ENCODE peak calls at places on chromosomes 3 and 15, in six cellular contexts. One of them, this sample, is unnamed.

GRCh38 chr3:119011528-119011927 is 23.1 kb downstream of the IGSF11 start:
- DNase-seq in tibial nerve: no peak
- DNase-seq in HCT116: no peak
- DNase-seq in breast epithelium: no peak
- DNase-seq in body of pancreas: no peak
- DNase-seq in uterus: no peak
- DNase-seq in this sample: no peak

GRCh38 chr3:126305427-126305826 is 51.8 kb downstream of the KLF15 start:
- DNase-seq in tibial nerve: no peak
- DNase-seq in HCT116: no peak
- DNase-seq in breast epithelium: no peak
- DNase-seq in body of pancreas: no peak
- DNase-seq in uterus: no peak
- DNase-seq in this sample: no peak

GRCh38 chr15:43052860-43053259 is 53.0 kb downstream of the UBR1 start:
- DNase-seq in tibial nerve: no peak
- DNase-seq in HCT116: no peak
- DNase-seq in breast epithelium: no peak
- DNase-seq in body of pancreas: no peak
- DNase-seq in uterus: no peak
- DNase-seq in this sample: no peak

GRCh38 chr3:172646439-172647015 is 64.3 kb downstream of the NCEH1 start:
- DNase-seq in tibial nerve: no peak
- DNase-seq in HCT116: no peak
- DNase-seq in breast epithelium: no peak
- DNase-seq in body of pancreas: peak
- DNase-seq in uterus: no peak
- DNase-seq in this sample: peak

GRCh38 chr3:50516048-50516871 is 12.8 kb upstream of the CACNA2D2 start:
- DNase-seq in tibial nerve: no peak
- DNase-seq in HCT116: no peak
- DNase-seq in breast epithelium: no peak
- DNase-seq in body of pancreas: no peak
- DNase-seq in uterus: peak
- DNase-seq in this sample: no peak

GRCh38 chr3:42067324-42067723 is 23.8 kb upstream of the TRAK1 start:
- DNase-seq in tibial nerve: no peak
- DNase-seq in HCT116: no peak
- DNase-seq in breast epithelium: no peak
- DNase-seq in body of pancreas: no peak
- DNase-seq in uterus: no peak
- DNase-seq in this sample: no peak

GRCh38 chr15:87755226-87755625 is 501.3 kb downstream of the NTRK3 start:
- DNase-seq in tibial nerve: no peak
- DNase-seq in HCT116: no peak
- DNase-seq in breast epithelium: no peak
- DNase-seq in body of pancreas: no peak
- DNase-seq in uterus: no peak
- DNase-seq in this sample: no peak

GRCh38 chr3:169998668-169999131 is 32.1 kb downstream of the SEC62 start:
- DNase-seq in tibial nerve: no peak
- DNase-seq in HCT116: no peak
- DNase-seq in breast epithelium: no peak
- DNase-seq in body of pancreas: no peak
- DNase-seq in uterus: no peak
- DNase-seq in this sample: no peak

GRCh38 chr15:73052679-73053397 is 575 bp downstream of the NEO1 start:
- DNase-seq in tibial nerve: peak
- DNase-seq in HCT116: peak
- DNase-seq in breast epithelium: no peak
- DNase-seq in body of pancreas: peak
- DNase-seq in uterus: peak
- DNase-seq in this sample: peak

GRCh38 chr3:127226451-127226850 is 33.5 kb downstream of the PRR23E start:
- DNase-seq in tibial nerve: no peak
- DNase-seq in HCT116: peak
- DNase-seq in breast epithelium: no peak
- DNase-seq in body of pancreas: no peak
- DNase-seq in uterus: no peak
- DNase-seq in this sample: no peak

GRCh38 chr3:21750291-21750690 is 719 bp downstream of the ZNF385D start:
- DNase-seq in tibial nerve: no peak
- DNase-seq in HCT116: no peak
- DNase-seq in breast epithelium: no peak
- DNase-seq in body of pancreas: no peak
- DNase-seq in uterus: no peak
- DNase-seq in this sample: no peak

GRCh38 chr15:101608182-101608581 is 44.0 kb downstream of the TM2D3 start:
- DNase-seq in tibial nerve: no peak
- DNase-seq in HCT116: no peak
- DNase-seq in breast epithelium: no peak
- DNase-seq in body of pancreas: no peak
- DNase-seq in uterus: no peak
- DNase-seq in this sample: peak

GRCh38 chr3:10149222-10149621 is 7.6 kb downstream of the VHL start:
- DNase-seq in tibial nerve: no peak
- DNase-seq in HCT116: no peak
- DNase-seq in breast epithelium: no peak
- DNase-seq in body of pancreas: peak
- DNase-seq in uterus: no peak
- DNase-seq in this sample: no peak

GRCh38 chr3:142445816-142446254 is 2.0 kb downstream of the XRN1 start:
- DNase-seq in tibial nerve: no peak
- DNase-seq in HCT116: no peak
- DNase-seq in breast epithelium: no peak
- DNase-seq in body of pancreas: no peak
- DNase-seq in uterus: no peak
- DNase-seq in this sample: no peak

GRCh38 chr3:71035886-71036285 is 547.6 kb downstream of the FOXP1 start:
- DNase-seq in tibial nerve: no peak
- DNase-seq in HCT116: no peak
- DNase-seq in breast epithelium: no peak
- DNase-seq in body of pancreas: no peak
- DNase-seq in uterus: no peak
- DNase-seq in this sample: no peak

GRCh38 chr3:169060037-169060436 is 603.5 kb downstream of the MECOM start:
- DNase-seq in tibial nerve: no peak
- DNase-seq in HCT116: no peak
- DNase-seq in breast epithelium: no peak
- DNase-seq in body of pancreas: no peak
- DNase-seq in uterus: no peak
- DNase-seq in this sample: no peak

GRCh38 chr3:53677406-53677805 is 168.8 kb downstream of the CHDH start:
- DNase-seq in tibial nerve: no peak
- DNase-seq in HCT116: no peak
- DNase-seq in breast epithelium: no peak
- DNase-seq in body of pancreas: peak
- DNase-seq in uterus: no peak
- DNase-seq in this sample: no peak

GRCh38 chr15:56918907-56919707 is 663 bp downstream of the TCF12 start:
- DNase-seq in tibial nerve: no peak
- DNase-seq in HCT116: no peak
- DNase-seq in breast epithelium: peak
- DNase-seq in body of pancreas: peak
- DNase-seq in uterus: peak
- DNase-seq in this sample: peak

DNA sequence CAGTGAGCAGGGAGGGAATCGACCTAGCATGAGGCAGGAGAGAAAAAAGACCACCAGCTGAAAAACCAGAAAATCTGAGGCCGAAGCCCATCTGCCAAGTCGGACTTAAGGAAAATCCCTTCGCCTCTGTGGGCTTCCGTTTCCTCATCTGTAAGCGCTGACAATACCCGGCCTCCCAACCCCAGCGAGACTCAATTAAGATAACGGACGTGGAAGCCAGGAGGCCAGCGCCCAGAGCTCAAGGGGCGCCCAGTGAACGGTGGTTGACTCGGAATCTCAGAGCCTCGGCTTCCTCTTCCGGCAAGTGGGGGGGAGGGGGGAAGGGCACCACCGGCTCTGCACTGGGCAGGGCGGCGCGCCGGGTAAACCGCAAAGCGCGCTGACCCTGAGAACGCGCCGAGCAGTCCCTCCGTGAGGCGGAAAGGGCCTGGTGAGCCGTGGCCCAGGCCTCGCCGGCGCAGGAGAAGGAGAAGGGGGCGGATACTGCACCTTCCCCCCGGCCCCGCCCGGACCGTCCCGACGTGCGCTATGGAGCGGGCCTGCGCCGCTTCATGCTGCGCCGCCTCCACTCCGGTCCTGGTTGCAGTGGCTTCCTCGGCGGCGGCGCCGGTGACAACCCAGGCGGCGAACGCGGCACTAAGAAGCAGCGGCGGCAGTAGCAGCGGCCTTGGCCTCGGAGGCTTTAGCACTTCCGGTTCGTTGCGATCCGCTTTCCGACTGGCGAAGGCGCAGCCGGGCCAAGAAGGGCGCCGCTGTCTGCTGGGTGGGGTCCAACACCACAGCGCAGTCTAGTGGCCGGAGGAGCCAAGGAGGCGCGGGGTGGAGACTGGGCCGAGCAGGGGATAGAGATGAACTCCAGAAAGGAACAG is at the start of gene DPP8:
- DNase-seq in tibial nerve: peak
- DNase-seq in HCT116: peak
- DNase-seq in breast epithelium: peak
- DNase-seq in body of pancreas: peak
- DNase-seq in uterus: peak
- DNase-seq in this sample: peak
- TF ChIP-seq POLR2A in tibial nerve: peak
- TF ChIP-seq POLR2A in HCT116: peak
- TF ChIP-seq POLR2A in breast epithelium: peak
- TF ChIP-seq POLR2A in body of pancreas: peak
- TF ChIP-seq POLR2A in uterus: peak
- TF ChIP-seq POLR2A in this sample: peak

DNA sequence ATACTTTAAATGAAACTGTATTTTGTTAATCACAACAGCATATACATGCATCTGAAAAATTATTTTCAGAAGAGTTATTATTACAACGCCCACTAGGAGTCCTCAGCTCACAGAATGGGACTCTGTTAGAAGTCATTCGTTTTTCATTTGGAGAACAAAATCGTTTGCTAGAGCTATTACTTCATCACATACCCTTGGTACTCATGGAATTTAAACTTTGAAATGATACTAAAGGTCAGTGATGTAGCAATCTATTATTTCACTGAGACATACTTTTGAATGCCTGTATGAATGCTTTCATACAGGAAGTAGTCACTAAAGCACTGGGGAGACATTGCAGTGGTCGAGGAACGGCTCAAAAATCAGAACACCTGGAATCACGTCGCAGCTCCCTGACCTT is 198.1 kb downstream of the MBNL1 start:
- DNase-seq in tibial nerve: no peak
- DNase-seq in HCT116: no peak
- DNase-seq in breast epithelium: no peak
- DNase-seq in body of pancreas: no peak
- DNase-seq in uterus: no peak
- DNase-seq in this sample: no peak
- TF ChIP-seq POLR2A in tibial nerve: no peak
- TF ChIP-seq POLR2A in HCT116: no peak
- TF ChIP-seq POLR2A in breast epithelium: no peak
- TF ChIP-seq POLR2A in body of pancreas: no peak
- TF ChIP-seq POLR2A in uterus: no peak
- TF ChIP-seq POLR2A in this sample: no peak

GRCh38 chr3:56681963-56682457 is 1.1 kb downstream of the TASOR start:
- DNase-seq in tibial nerve: no peak
- DNase-seq in HCT116: no peak
- DNase-seq in breast epithelium: no peak
- DNase-seq in body of pancreas: no peak
- DNase-seq in uterus: no peak
- DNase-seq in this sample: no peak

GRCh38 chr3:56682458-56683121 is 475 bp downstream of the TASOR start:
- DNase-seq in tibial nerve: peak
- DNase-seq in HCT116: no peak
- DNase-seq in breast epithelium: peak
- DNase-seq in body of pancreas: peak
- DNase-seq in uterus: peak
- DNase-seq in this sample: peak

GRCh38 chr3:56684029-56684428 is 964 bp upstream of the TASOR start:
- DNase-seq in tibial nerve: no peak
- DNase-seq in HCT116: no peak
- DNase-seq in breast epithelium: no peak
- DNase-seq in body of pancreas: no peak
- DNase-seq in uterus: no peak
- DNase-seq in this sample: no peak

GRCh38 chr3:56680054-56680453 is 3.0 kb downstream of the TASOR start:
- DNase-seq in tibial nerve: no peak
- DNase-seq in HCT116: no peak
- DNase-seq in breast epithelium: no peak
- DNase-seq in body of pancreas: no peak
- DNase-seq in uterus: no peak
- DNase-seq in this sample: no peak

DNA sequence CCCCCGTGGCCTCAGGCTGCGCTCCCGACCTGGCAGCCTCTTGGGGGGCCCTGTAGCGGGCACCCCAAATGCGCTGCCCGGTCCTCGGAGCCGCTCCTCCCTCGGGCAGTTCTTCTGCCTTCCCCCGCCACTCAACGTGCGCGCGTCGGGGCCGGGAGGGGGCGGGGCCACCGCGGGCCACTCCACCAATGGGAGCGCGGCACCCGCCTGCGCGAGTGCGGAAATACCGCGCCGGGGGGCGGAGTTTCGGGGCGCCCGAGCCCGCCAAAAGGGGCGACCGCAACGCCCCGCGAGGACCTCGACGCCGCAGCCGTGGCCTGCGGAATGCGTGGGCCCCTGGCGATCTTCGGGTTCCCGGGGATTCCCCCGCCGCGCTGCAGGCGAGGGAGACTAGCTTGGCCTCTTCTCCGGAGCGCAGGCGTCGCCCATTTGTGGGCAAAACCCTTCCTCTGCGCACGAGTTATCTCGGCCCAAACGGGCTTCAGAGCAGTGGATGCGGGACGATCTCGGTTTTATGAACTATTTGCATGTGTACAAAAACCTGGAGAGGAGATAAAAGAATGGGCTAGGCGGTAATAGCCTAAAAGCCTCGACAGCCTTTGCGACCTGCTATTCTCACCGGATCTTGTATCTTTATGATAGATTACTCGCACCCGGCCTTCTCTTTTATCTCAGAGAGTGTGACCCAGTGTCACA is at the start of gene TASOR:
- DNase-seq in tibial nerve: peak
- DNase-seq in HCT116: no peak
- DNase-seq in breast epithelium: peak
- DNase-seq in body of pancreas: peak
- DNase-seq in uterus: peak
- DNase-seq in this sample: peak
- TF ChIP-seq POLR2A in tibial nerve: peak
- TF ChIP-seq POLR2A in HCT116: no peak
- TF ChIP-seq POLR2A in breast epithelium: peak
- TF ChIP-seq POLR2A in body of pancreas: peak
- TF ChIP-seq POLR2A in uterus: peak
- TF ChIP-seq POLR2A in this sample: peak

GRCh38 chr15:63093486-63094205 is 28.0 kb upstream of the LACTB start:
- DNase-seq in tibial nerve: peak
- DNase-seq in HCT116: peak
- DNase-seq in breast epithelium: peak
- DNase-seq in body of pancreas: peak
- DNase-seq in uterus: peak
- DNase-seq in this sample: peak
- TF ChIP-seq POLR2A in tibial nerve: no peak
- TF ChIP-seq POLR2A in HCT116: no peak
- TF ChIP-seq POLR2A in breast epithelium: no peak
- TF ChIP-seq POLR2A in body of pancreas: no peak
- TF ChIP-seq POLR2A in uterus: no peak
- TF ChIP-seq POLR2A in this sample: no peak